ENCODE peak calls at places on chromosomes 1 and 21, in seven cellular contexts. One of them, this sample, is unnamed.

GRCh38 chr1:2073382-2074230 is 23.4 kb downstream of the PRKCZ start:
- DNase-seq in GM12891: no peak
- DNase-seq in H1: no peak
- DNase-seq in SK-N-SH: peak; percentile 98
- DNase-seq in K562: peak; percentile 25
- DNase-seq in HepG2: no peak
- DNase-seq in GM12878: no peak
- DNase-seq in this sample: no peak

GRCh38 chr21:42847051-42847707 is 32.2 kb downstream of the WDR4 start:
- DNase-seq in GM12891: no peak
- DNase-seq in H1: no peak
- DNase-seq in SK-N-SH: peak; percentile 10
- DNase-seq in K562: no peak
- DNase-seq in HepG2: no peak
- DNase-seq in GM12878: no peak
- DNase-seq in this sample: no peak

GRCh38 chr1:232793944-232794343 is 11.3 kb upstream of the MAP10 start:
- DNase-seq in GM12891: no peak
- DNase-seq in H1: no peak
- DNase-seq in SK-N-SH: no peak
- DNase-seq in K562: no peak
- DNase-seq in HepG2: no peak
- DNase-seq in GM12878: no peak
- DNase-seq in this sample: no peak

GRCh38 chr1:45009956-45010854 is 919 bp downstream of the HECTD3 start:
- DNase-seq in GM12891: no peak
- DNase-seq in H1: no peak
- DNase-seq in SK-N-SH: peak; percentile 56
- DNase-seq in K562: peak; percentile 33
- DNase-seq in HepG2: no peak
- DNase-seq in GM12878: no peak
- DNase-seq in this sample: no peak

GRCh38 chr1:73176902-73177301 is 894.6 kb upstream of the NEGR1 start:
- DNase-seq in GM12891: no peak
- DNase-seq in H1: no peak
- DNase-seq in SK-N-SH: no peak
- DNase-seq in K562: no peak
- DNase-seq in HepG2: no peak
- DNase-seq in GM12878: no peak
- DNase-seq in this sample: no peak

GRCh38 chr1:20698195-20698910 is 19.5 kb downstream of the KIF17 start:
- DNase-seq in GM12891: no peak
- DNase-seq in H1: no peak
- DNase-seq in SK-N-SH: no peak
- DNase-seq in K562: no peak
- DNase-seq in HepG2: peak; percentile 34
- DNase-seq in GM12878: no peak
- DNase-seq in this sample: no peak

GRCh38 chr21:29658934-29659203 is 280.9 kb downstream of the GRIK1 start:
- DNase-seq in GM12891: no peak
- DNase-seq in H1: no peak
- DNase-seq in SK-N-SH: no peak
- DNase-seq in K562: no peak
- DNase-seq in HepG2: no peak
- DNase-seq in GM12878: no peak
- DNase-seq in this sample: no peak

GRCh38 chr1:103514920-103515503 is 10.5 kb upstream of the RNPC3 start:
- DNase-seq in GM12891: no peak
- DNase-seq in H1: no peak
- DNase-seq in SK-N-SH: peak; percentile 9
- DNase-seq in K562: peak; percentile 48
- DNase-seq in HepG2: peak; percentile 28
- DNase-seq in GM12878: peak; percentile 35
- DNase-seq in this sample: no peak

GRCh38 chr1:232367293-232367692 is 262.6 kb downstream of the SIPA1L2 start:
- DNase-seq in GM12891: no peak
- DNase-seq in H1: no peak
- DNase-seq in SK-N-SH: no peak
- DNase-seq in K562: no peak
- DNase-seq in HepG2: no peak
- DNase-seq in GM12878: no peak
- DNase-seq in this sample: no peak

GRCh38 chr1:162663589-162664030 is 31.3 kb downstream of the DDR2 start:
- DNase-seq in GM12891: no peak
- DNase-seq in H1: no peak
- DNase-seq in SK-N-SH: no peak
- DNase-seq in K562: peak; percentile 23
- DNase-seq in HepG2: no peak
- DNase-seq in GM12878: no peak
- DNase-seq in this sample: no peak

GRCh38 chr21:44370027-44370735 is 16.8 kb downstream of the TRPM2 start:
- DNase-seq in GM12891: no peak
- DNase-seq in H1: no peak
- DNase-seq in SK-N-SH: peak; percentile 71
- DNase-seq in K562: peak; percentile 50
- DNase-seq in HepG2: peak; percentile 54
- DNase-seq in GM12878: no peak
- DNase-seq in this sample: no peak

GRCh38 chr1:22120469-22120790 is 22.5 kb downstream of the WNT4 start:
- DNase-seq in GM12891: no peak
- DNase-seq in H1: no peak
- DNase-seq in SK-N-SH: peak; percentile 21
- DNase-seq in K562: no peak
- DNase-seq in HepG2: no peak
- DNase-seq in GM12878: no peak
- DNase-seq in this sample: no peak

GRCh38 chr1:206000641-206001339 is 2.4 kb downstream of the RAB7B start:
- DNase-seq in GM12891: no peak
- DNase-seq in H1: no peak
- DNase-seq in SK-N-SH: no peak
- DNase-seq in K562: peak; percentile 49
- DNase-seq in HepG2: no peak
- DNase-seq in GM12878: no peak
- DNase-seq in this sample: no peak

GRCh38 chr1:226406401-226406881 is 1.5 kb downstream of the PARP1 start:
- DNase-seq in GM12891: no peak
- DNase-seq in H1: no peak
- DNase-seq in SK-N-SH: no peak
- DNase-seq in K562: peak; percentile 41
- DNase-seq in HepG2: peak; percentile 30
- DNase-seq in GM12878: no peak
- DNase-seq in this sample: no peak

GRCh38 chr21:40227111-40227510 is 359.9 kb downstream of the PCP4 start:
- DNase-seq in GM12891: no peak
- DNase-seq in H1: no peak
- DNase-seq in SK-N-SH: no peak
- DNase-seq in K562: no peak
- DNase-seq in HepG2: no peak
- DNase-seq in GM12878: no peak
- DNase-seq in this sample: no peak

GRCh38 chr1:56095924-56096655 is 483.3 kb downstream of the PLPP3 start:
- DNase-seq in GM12891: no peak
- DNase-seq in H1: no peak
- DNase-seq in SK-N-SH: no peak
- DNase-seq in K562: no peak
- DNase-seq in HepG2: no peak
- DNase-seq in GM12878: no peak
- DNase-seq in this sample: no peak

GRCh38 chr1:41622859-41623732 is 138.6 kb upstream of the EDN2 start:
- DNase-seq in GM12891: peak; percentile 48
- DNase-seq in H1: no peak
- DNase-seq in SK-N-SH: no peak
- DNase-seq in K562: no peak
- DNase-seq in HepG2: no peak
- DNase-seq in GM12878: peak; percentile 70
- DNase-seq in this sample: peak; percentile 52

GRCh38 chr1:39230261-39231190 is 26.0 kb downstream of the MACF1 start:
- DNase-seq in GM12891: no peak
- DNase-seq in H1: peak; percentile 36
- DNase-seq in SK-N-SH: no peak
- DNase-seq in K562: no peak
- DNase-seq in HepG2: peak; percentile 4
- DNase-seq in GM12878: peak; percentile 57
- DNase-seq in this sample: peak; percentile 27

GRCh38 chr1:170460379-170460778 is 71.6 kb upstream of the GORAB start:
- DNase-seq in GM12891: no peak
- DNase-seq in H1: no peak
- DNase-seq in SK-N-SH: no peak
- DNase-seq in K562: no peak
- DNase-seq in HepG2: no peak
- DNase-seq in GM12878: no peak
- DNase-seq in this sample: no peak

GRCh38 chr1:170461362-170461761 is 70.6 kb upstream of the GORAB start:
- DNase-seq in GM12891: no peak
- DNase-seq in H1: no peak
- DNase-seq in SK-N-SH: no peak
- DNase-seq in K562: no peak
- DNase-seq in HepG2: no peak
- DNase-seq in GM12878: no peak
- DNase-seq in this sample: no peak

DNA sequence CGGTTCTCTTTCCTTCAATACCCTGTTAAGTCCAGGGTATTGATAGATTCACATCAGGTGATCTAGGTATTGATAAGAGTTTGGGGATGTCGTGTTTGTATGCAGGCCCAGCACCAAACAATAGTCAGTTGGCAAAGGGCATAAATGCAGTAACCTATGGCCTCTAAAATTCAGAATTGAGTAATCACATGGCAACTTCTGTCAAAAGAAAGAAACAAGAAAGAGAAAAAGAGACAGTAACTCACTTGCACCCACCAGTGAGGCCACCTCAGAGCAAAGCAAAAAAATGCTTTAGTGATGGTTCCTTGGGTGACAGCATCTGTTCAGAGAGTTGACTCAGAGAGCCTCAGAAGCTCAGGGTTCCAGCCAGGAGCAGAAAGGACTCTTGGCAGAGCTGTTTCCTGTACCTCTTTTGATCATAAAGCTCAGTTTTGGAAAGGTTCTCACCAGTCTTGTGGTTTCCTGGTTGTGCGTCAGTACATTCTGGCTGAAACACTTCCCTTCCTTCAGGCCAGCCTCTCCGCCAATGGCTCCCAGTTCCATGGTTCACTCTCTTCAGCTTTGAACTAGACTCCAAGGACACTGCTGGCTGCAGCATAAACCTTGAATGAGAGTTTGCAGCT is 70.1 kb upstream of the GORAB start:
- DNase-seq in GM12891: no peak
- DNase-seq in H1: no peak
- DNase-seq in SK-N-SH: no peak
- DNase-seq in K562: no peak
- DNase-seq in HepG2: no peak
- DNase-seq in GM12878: no peak
- DNase-seq in this sample: no peak
- TF ChIP-seq TAF1 in GM12891: no peak
- TF ChIP-seq TAF1 in H1: no peak
- TF ChIP-seq TAF1 in SK-N-SH: peak; percentile 17
- TF ChIP-seq TAF1 in K562: no peak
- TF ChIP-seq TAF1 in HepG2: no peak
- TF ChIP-seq TAF1 in GM12878: no peak
- TF ChIP-seq TAF1 in this sample: no peak

GRCh38 chr1:175373786-175374623 is 181.4 kb upstream of the KIAA0040 start:
- DNase-seq in GM12891: no peak
- DNase-seq in H1: peak; percentile 21
- DNase-seq in SK-N-SH: peak; percentile 77
- DNase-seq in K562: peak; percentile 66
- DNase-seq in HepG2: peak; percentile 16
- DNase-seq in GM12878: no peak
- DNase-seq in this sample: peak; percentile 37
- TF ChIP-seq TAF1 in GM12891: no peak
- TF ChIP-seq TAF1 in H1: no peak
- TF ChIP-seq TAF1 in SK-N-SH: no peak
- TF ChIP-seq TAF1 in K562: no peak
- TF ChIP-seq TAF1 in HepG2: no peak
- TF ChIP-seq TAF1 in GM12878: no peak
- TF ChIP-seq TAF1 in this sample: no peak

GRCh38 chr1:16074217-16074616 is 766 bp upstream of the FAM131C start:
- DNase-seq in GM12891: no peak
- DNase-seq in H1: no peak
- DNase-seq in SK-N-SH: no peak
- DNase-seq in K562: no peak
- DNase-seq in HepG2: no peak
- DNase-seq in GM12878: no peak
- DNase-seq in this sample: no peak

GRCh38 chr1:16072616-16073484 is 601 bp downstream of the FAM131C start:
- DNase-seq in GM12891: no peak
- DNase-seq in H1: no peak
- DNase-seq in SK-N-SH: peak; percentile 75
- DNase-seq in K562: no peak
- DNase-seq in HepG2: no peak
- DNase-seq in GM12878: no peak
- DNase-seq in this sample: no peak

GRCh38 chr1:16075337-16076002 is 2.0 kb upstream of the FAM131C start:
- DNase-seq in GM12891: no peak
- DNase-seq in H1: no peak
- DNase-seq in SK-N-SH: no peak
- DNase-seq in K562: no peak
- DNase-seq in HepG2: no peak
- DNase-seq in GM12878: no peak
- DNase-seq in this sample: no peak

GRCh38 chr1:16072095-16072494 is 1.4 kb downstream of the FAM131C start:
- DNase-seq in GM12891: no peak
- DNase-seq in H1: no peak
- DNase-seq in SK-N-SH: no peak
- DNase-seq in K562: no peak
- DNase-seq in HepG2: no peak
- DNase-seq in GM12878: no peak
- DNase-seq in this sample: no peak

GRCh38 chr1:16073490-16074104 is at the start of gene FAM131C:
- DNase-seq in GM12891: peak; percentile 84
- DNase-seq in H1: no peak
- DNase-seq in SK-N-SH: peak; percentile 95
- DNase-seq in K562: no peak
- DNase-seq in HepG2: no peak
- DNase-seq in GM12878: no peak
- DNase-seq in this sample: peak; percentile 77
- TF ChIP-seq TAF1 in GM12891: no peak
- TF ChIP-seq TAF1 in H1: no peak
- TF ChIP-seq TAF1 in SK-N-SH: no peak
- TF ChIP-seq TAF1 in K562: no peak
- TF ChIP-seq TAF1 in HepG2: no peak
- TF ChIP-seq TAF1 in GM12878: no peak
- TF ChIP-seq TAF1 in this sample: no peak

DNA sequence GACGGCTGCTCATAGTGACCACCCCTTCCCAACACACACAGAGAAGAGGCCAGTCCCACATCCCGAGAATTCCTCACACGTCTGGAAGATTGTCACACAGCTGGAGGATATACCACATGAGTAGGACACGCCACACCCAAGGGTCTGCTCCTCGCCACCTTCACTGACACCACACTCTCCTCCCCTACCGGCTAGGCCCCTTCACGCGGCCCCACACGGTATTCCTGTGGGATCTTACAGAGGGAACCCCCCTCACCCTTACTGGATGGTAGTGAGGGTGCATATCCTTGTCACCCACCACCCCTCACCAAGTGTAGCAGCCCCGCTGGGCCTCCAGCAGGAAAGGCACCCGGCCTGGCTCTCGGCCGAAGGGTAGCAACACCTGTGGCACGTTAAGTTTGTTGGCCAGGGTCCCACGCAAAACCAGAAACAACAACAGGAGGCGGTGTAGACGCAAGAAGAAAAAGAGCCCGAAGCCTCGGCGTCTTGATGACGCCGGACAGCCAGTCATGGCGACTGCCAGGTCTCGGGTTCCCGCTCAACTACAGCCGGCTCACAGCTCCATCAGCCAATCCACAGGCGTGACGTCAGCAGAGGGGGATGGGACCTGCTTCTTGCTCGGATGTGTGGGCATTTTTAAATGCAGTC is at the start of gene NUP210L:
- DNase-seq in GM12891: no peak
- DNase-seq in H1: peak; percentile 23
- DNase-seq in SK-N-SH: no peak
- DNase-seq in K562: peak; percentile 38
- DNase-seq in HepG2: no peak
- DNase-seq in GM12878: no peak
- DNase-seq in this sample: no peak
- TF ChIP-seq TAF1 in GM12891: no peak
- TF ChIP-seq TAF1 in H1: peak; percentile 25
- TF ChIP-seq TAF1 in SK-N-SH: no peak
- TF ChIP-seq TAF1 in K562: no peak
- TF ChIP-seq TAF1 in HepG2: no peak
- TF ChIP-seq TAF1 in GM12878: no peak
- TF ChIP-seq TAF1 in this sample: no peak

This sample was measured in GM12892.